ENCODE peak calls at places on chromosomes 12 and 14, in eight cellular contexts. C is breast epithelium; Q is HCT116; L is CD8-positive, alpha-beta T cell; B is psoas muscle; E is CD8-positive, alpha-beta memory T cell; Z is tibial artery; R is heart right ventricle. G is an unnamed sample. For H3K4me1, the result is how much of the 10 kb centered on the place peaks cover.

GRCh38 chr12:48796976-48797375 is 8.1 kb upstream of the ADCY6 start:
- DNase-seq in C (no peak), Q (no peak), L (no peak), B (no peak), E (no peak), Z (no peak), R (no peak), G (no peak)

GRCh38 chr14:82488473-82488872 is 954.8 kb upstream of the SEL1L start:
- DNase-seq in C (no peak), Q (no peak), L (no peak), B (no peak), E (no peak), Z (no peak), R (no peak), G (no peak)

GRCh38 chr12:28958553-28959195 is 190.4 kb upstream of the FAR2 start:
- DNase-seq in C (no peak), Q (no peak), L (no peak), B (no peak), E (no peak), Z (no peak), R (no peak), G (no peak)

GRCh38 chr14:34075826-34076225 is 125.0 kb upstream of the EGLN3 start:
- DNase-seq in C (no peak), Q (no peak), L (no peak), B (no peak), E (no peak), Z (no peak), R (no peak), G (no peak)

GRCh38 chr14:95182379-95182778 is 25.1 kb upstream of the DICER1 start:
- DNase-seq in C (no peak), Q (no peak), L (no peak), B (no peak), E (no peak), Z (no peak), R (no peak), G (no peak)

GRCh38 chr12:44873898-44874297 is 2.2 kb downstream of the NELL2 start:
- DNase-seq in C (no peak), Q (peak), L (no peak), B (no peak), E (peak), Z (no peak), R (no peak), G (no peak)

GRCh38 chr12:107309020-107309419 is 215.7 kb upstream of the CRY1 start:
- DNase-seq in C (no peak), Q (no peak), L (peak), B (no peak), E (peak), Z (no peak), R (no peak), G (no peak)

GRCh38 chr14:63745858-63746425 is 18.1 kb upstream of the SGPP1 start:
- DNase-seq in C (no peak), Q (no peak), L (no peak), B (no peak), E (no peak), Z (no peak), R (no peak), G (no peak)

GRCh38 chr12:130761537-130762318 is 45.6 kb upstream of the RIMBP2 start:
- DNase-seq in C (no peak), Q (peak), L (peak), B (no peak), E (peak), Z (no peak), R (peak), G (peak)

GRCh38 chr12:6938353-6939186 is 5.0 kb upstream of the RNU7-1 start:
- DNase-seq in C (no peak), Q (no peak), L (no peak), B (peak), E (no peak), Z (no peak), R (no peak), G (no peak)

GRCh38 chr12:105936496-105936895 is 202.3 kb downstream of the NUAK1 start:
- DNase-seq in C (no peak), Q (no peak), L (no peak), B (no peak), E (no peak), Z (no peak), R (no peak), G (no peak)

GRCh38 chr12:92185052-92185451 is 39.4 kb upstream of the BTG1 start:
- DNase-seq in C (no peak), Q (no peak), L (no peak), B (no peak), E (peak), Z (no peak), R (no peak), G (no peak)

GRCh38 chr12:78181544-78182162 is 351.0 kb downstream of the NAV3 start:
- DNase-seq in C (no peak), Q (no peak), L (no peak), B (no peak), E (no peak), Z (no peak), R (no peak), G (no peak)

GRCh38 chr14:95218006-95218405 is 60.7 kb upstream of the DICER1 start:
- DNase-seq in C (no peak), Q (no peak), L (no peak), B (no peak), E (no peak), Z (no peak), R (no peak), G (no peak)

GRCh38 chr14:102187044-102187443 is 47.3 kb downstream of the WDR20 start:
- DNase-seq in C (no peak), Q (peak), L (no peak), B (no peak), E (no peak), Z (no peak), R (no peak), G (no peak)

GRCh38 chr14:92678766-92679165 is 69.7 kb downstream of the LGMN start:
- DNase-seq in C (no peak), Q (no peak), L (no peak), B (no peak), E (no peak), Z (no peak), R (no peak), G (no peak)

GRCh38 chr14:20711275-20712069 is 22.9 kb downstream of the ANG start:
- DNase-seq in C (no peak), Q (no peak), L (no peak), B (no peak), E (no peak), Z (no peak), R (no peak), G (no peak)

GRCh38 chr12:103334447-103334846 is 161.3 kb downstream of the C12orf42 start:
- DNase-seq in C (no peak), Q (no peak), L (no peak), B (no peak), E (no peak), Z (no peak), R (no peak), G (no peak)

GRCh38 chr12:76025601-76026575 is 5.7 kb downstream of the PHLDA1 start:
- DNase-seq in C (no peak), Q (no peak), L (no peak), B (no peak), E (no peak), Z (no peak), R (no peak), G (no peak)

GRCh38 chr12:124493809-124494750 is 73.3 kb downstream of the NCOR2 start:
- DNase-seq in C (no peak), Q (no peak), L (no peak), B (peak), E (no peak), Z (no peak), R (no peak), G (no peak)

GRCh38 chr14:97564334-97564733 is 767.2 kb downstream of the VRK1 start:
- DNase-seq in C (no peak), Q (no peak), L (no peak), B (no peak), E (no peak), Z (no peak), R (no peak), G (no peak)

GRCh38 chr14:34496007-34496678 is 34.1 kb upstream of the SPTSSA start:
- DNase-seq in C (no peak), Q (no peak), L (no peak), B (peak), E (no peak), Z (no peak), R (peak), G (no peak)

GRCh38 chr14:75832621-75833297 is 149.0 kb downstream of the TGFB3 start:
- DNase-seq in C (no peak), Q (no peak), L (no peak), B (no peak), E (no peak), Z (no peak), R (no peak), G (no peak)

GRCh38 chr12:3041558-3042164 is 35.5 kb upstream of the TSPAN9 start:
- DNase-seq in C (peak), Q (peak), L (no peak), B (peak), E (peak), Z (peak), R (peak), G (peak)

GRCh38 chr14:71933026-71933587 is 878 bp downstream of the RGS6 start:
- DNase-seq in C (no peak), Q (no peak), L (no peak), B (no peak), E (no peak), Z (no peak), R (peak), G (no peak)

GRCh38 chr12:64431791-64432190 is 20.1 kb upstream of the TBK1 start:
- DNase-seq in C (no peak), Q (no peak), L (no peak), B (no peak), E (no peak), Z (no peak), R (no peak), G (no peak)

GRCh38 chr12:29743072-29743471 is 40.7 kb downstream of the TMTC1 start:
- DNase-seq in C (no peak), Q (no peak), L (no peak), B (no peak), E (no peak), Z (no peak), R (no peak), G (no peak)

GRCh38 chr14:101017806-101018560 is 114.5 kb upstream of the RTL1 start:
- DNase-seq in C (peak), Q (no peak), L (peak), B (no peak), E (no peak), Z (no peak), R (no peak), G (no peak)

GRCh38 chr12:69653703-69654102 is 43.0 kb upstream of the LRRC10 start:
- DNase-seq in C (no peak), Q (no peak), L (no peak), B (no peak), E (no peak), Z (no peak), R (no peak), G (no peak)

GRCh38 chr14:99389171-99389826 is 91.4 kb downstream of the SETD3 start:
- DNase-seq in C (no peak), Q (peak), L (peak), B (peak), E (peak), Z (no peak), R (peak), G (peak)

GRCh38 chr12:129607293-129607692 is 296.5 kb downstream of the TMEM132D start:
- DNase-seq in C (no peak), Q (no peak), L (no peak), B (no peak), E (no peak), Z (no peak), R (no peak), G (no peak)

GRCh38 chr14:92088494-92088893 is 17.9 kb downstream of the ATXN3 start:
- DNase-seq in C (no peak), Q (no peak), L (no peak), B (no peak), E (no peak), Z (no peak), R (no peak), G (no peak)

GRCh38 chr14:90675399-90675798 is 140.8 kb downstream of the TTC7B start:
- DNase-seq in C (no peak), Q (no peak), L (no peak), B (peak), E (no peak), Z (peak), R (peak), G (no peak)

GRCh38 chr12:28190321-28191017 is at the start of gene CCDC91:
- DNase-seq in C (peak), Q (peak), L (peak), B (peak), E (peak), Z (peak), R (peak), G (peak)

GRCh38 chr12:13454991-13455696 is 258.6 kb downstream of the EMP1 start:
- DNase-seq in C (no peak), Q (no peak), L (no peak), B (no peak), E (no peak), Z (no peak), R (no peak), G (no peak)

GRCh38 chr12:3532931-3533702 is 42.1 kb downstream of the PRMT8 start:
- DNase-seq in C (no peak), Q (no peak), L (peak), B (no peak), E (no peak), Z (no peak), R (no peak), G (no peak)

GRCh38 chr12:1505576-1505975 is 88.8 kb downstream of the FBXL14 start:
- DNase-seq in C (no peak), Q (no peak), L (no peak), B (no peak), E (no peak), Z (peak), R (no peak), G (no peak)

GRCh38 chr12:30067156-30067555 is 283.4 kb upstream of the TMTC1 start:
- DNase-seq in C (no peak), Q (no peak), L (no peak), B (no peak), E (no peak), Z (no peak), R (no peak), G (no peak)

GRCh38 chr14:103711516-103712431 is 3.5 kb downstream of the XRCC3 start:
- DNase-seq in C (peak), Q (no peak), L (no peak), B (peak), E (no peak), Z (peak), R (peak), G (no peak)

GRCh38 chr14:103710771-103711392 is 4.4 kb downstream of the XRCC3 start:
- DNase-seq in C (no peak), Q (no peak), L (no peak), B (no peak), E (no peak), Z (no peak), R (no peak), G (no peak)

GRCh38 chr14:103713304-103714062 is 1.8 kb downstream of the XRCC3 start:
- DNase-seq in C (no peak), Q (no peak), L (no peak), B (no peak), E (no peak), Z (no peak), R (no peak), G (no peak)

GRCh38 chr14:103714063-103714724 is 1.1 kb downstream of the XRCC3 start:
- DNase-seq in C (no peak), Q (no peak), L (no peak), B (no peak), E (no peak), Z (no peak), R (no peak), G (no peak)

GRCh38 chr14:103712633-103713247 is 2.5 kb downstream of the XRCC3 start:
- DNase-seq in C (no peak), Q (no peak), L (no peak), B (no peak), E (no peak), Z (no peak), R (no peak), G (no peak)
- H3K4me1 ChIP-seq in C (under half), Q (under half), L (under half), B (under half), E (under half), Z (under half), R (half or more), G (under half)

GRCh38 chr12:42237052-42237852 is 796 bp downstream of the YAF2 start:
- DNase-seq in C (peak), Q (peak), L (peak), B (peak), E (peak), Z (peak), R (peak), G (peak)

GRCh38 chr12:42237853-42238239 is 202 bp downstream of the YAF2 start:
- DNase-seq in C (no peak), Q (no peak), L (no peak), B (no peak), E (no peak), Z (no peak), R (no peak), G (no peak)

GRCh38 chr12:42234970-42235369 is 3.1 kb downstream of the YAF2 start:
- DNase-seq in C (no peak), Q (no peak), L (no peak), B (no peak), E (no peak), Z (no peak), R (peak), G (no peak)

GRCh38 chr12:42236017-42236416 is 2.0 kb downstream of the YAF2 start:
- DNase-seq in C (no peak), Q (no peak), L (no peak), B (no peak), E (no peak), Z (no peak), R (no peak), G (no peak)

GRCh38 chr12:42235426-42235825 is 2.6 kb downstream of the YAF2 start:
- DNase-seq in C (no peak), Q (no peak), L (no peak), B (no peak), E (no peak), Z (no peak), R (peak), G (no peak)
- H3K4me1 ChIP-seq in C (under half), Q (under half), L (half or more), B (half or more), E (under half), Z (under half), R (half or more), G (under half)

GRCh38 chr12:26711072-26711471 is 121.9 kb downstream of the ITPR2 start:
- DNase-seq in C (no peak), Q (no peak), L (no peak), B (no peak), E (no peak), Z (no peak), R (no peak), G (no peak)

GRCh38 chr12:26713885-26714383 is 119.1 kb downstream of the ITPR2 start:
- DNase-seq in C (no peak), Q (no peak), L (no peak), B (no peak), E (no peak), Z (no peak), R (no peak), G (no peak)

GRCh38 chr12:26711569-26711968 is 121.4 kb downstream of the ITPR2 start:
- DNase-seq in C (no peak), Q (no peak), L (no peak), B (no peak), E (no peak), Z (no peak), R (no peak), G (no peak)

GRCh38 chr12:26715232-26715631 is 117.8 kb downstream of the ITPR2 start:
- DNase-seq in C (no peak), Q (no peak), L (no peak), B (no peak), E (no peak), Z (no peak), R (no peak), G (no peak)

GRCh38 chr12:26712892-26713291 is 120.1 kb downstream of the ITPR2 start:
- DNase-seq in C (no peak), Q (no peak), L (no peak), B (no peak), E (no peak), Z (no peak), R (no peak), G (no peak)
- H3K4me1 ChIP-seq in C (under half), Q (under half), L (under half), B (under half), E (under half), Z (under half), R (under half), G (under half)

GRCh38 chr14:105388976-105389375 is 9.4 kb upstream of the TEX22 start:
- DNase-seq in C (no peak), Q (no peak), L (no peak), B (peak), E (no peak), Z (no peak), R (no peak), G (no peak)

GRCh38 chr14:105389534-105389933 is 8.8 kb upstream of the TEX22 start:
- DNase-seq in C (no peak), Q (no peak), L (no peak), B (peak), E (no peak), Z (no peak), R (no peak), G (no peak)

GRCh38 chr14:105390849-105391500 is 7.4 kb upstream of the TEX22 start:
- DNase-seq in C (no peak), Q (no peak), L (no peak), B (no peak), E (no peak), Z (no peak), R (no peak), G (no peak)

GRCh38 chr14:105391541-105391940 is 6.8 kb upstream of the TEX22 start:
- DNase-seq in C (no peak), Q (no peak), L (no peak), B (peak), E (no peak), Z (no peak), R (no peak), G (no peak)

GRCh38 chr14:105389976-105390848 is 8.1 kb upstream of the TEX22 start:
- DNase-seq in C (no peak), Q (no peak), L (no peak), B (peak), E (no peak), Z (no peak), R (no peak), G (no peak)
- H3K4me1 ChIP-seq in C (under half), Q (under half), L (under half), B (under half), E (under half), Z (under half), R (under half), G (under half)

GRCh38 chr14:52042371-52043037 is 26.4 kb downstream of the NID2 start:
- DNase-seq in C (no peak), Q (no peak), L (no peak), B (no peak), E (no peak), Z (no peak), R (no peak), G (no peak)
- H3K4me1 ChIP-seq in C (under half), Q (under half), L (under half), B (under half), E (under half), Z (under half), R (half or more), G (under half)

DNA sequence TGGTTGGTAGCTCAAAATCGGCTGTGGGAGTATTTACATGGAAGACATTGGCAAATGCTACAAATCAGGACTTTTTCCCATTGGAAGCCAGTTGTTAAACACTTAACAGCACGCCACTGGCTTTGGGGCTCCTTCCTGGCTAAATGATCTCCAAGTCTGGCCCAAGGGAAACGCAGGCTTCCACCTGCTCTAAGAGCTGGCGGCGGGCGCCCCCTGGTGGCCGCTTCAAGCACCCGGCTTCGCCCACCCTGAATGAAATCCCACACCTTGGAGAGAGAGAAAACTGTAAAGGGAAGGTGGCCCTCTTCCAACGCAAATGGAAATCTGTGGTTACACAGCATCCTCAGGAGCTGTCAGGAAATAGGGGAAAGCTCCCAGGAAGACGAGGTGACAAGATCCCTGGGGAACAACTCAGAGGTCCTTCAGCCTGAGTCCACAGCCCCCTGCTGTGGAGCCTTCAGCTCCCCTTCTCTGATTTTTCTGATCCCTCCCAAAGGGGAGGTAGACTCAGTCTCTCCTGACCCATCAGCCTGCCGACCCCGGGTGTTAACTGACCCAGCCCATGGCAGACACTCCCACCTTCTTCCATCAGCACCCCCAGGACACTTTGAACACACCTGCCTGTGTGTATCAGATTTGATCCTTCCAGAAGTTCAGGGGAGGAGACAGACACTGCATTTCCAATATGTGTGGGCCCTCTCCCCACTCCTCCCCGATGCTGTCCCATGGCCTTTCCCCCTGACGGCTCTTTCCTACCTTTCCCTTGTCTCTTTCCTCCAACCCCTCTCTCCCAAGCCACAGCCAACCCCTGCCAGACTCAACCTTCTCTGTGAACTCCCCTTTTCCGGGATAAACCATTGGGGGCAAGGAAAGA is 15.4 kb downstream of the SELPLG start:
- DNase-seq in C (peak), Q (peak), L (peak), B (peak), E (peak), Z (peak), R (peak), G (peak)
- H3K4me1 ChIP-seq in C (under half), Q (under half), L (under half), B (under half), E (half or more), Z (under half), R (under half), G (under half)

G was measured in HAP-1.